ENCODE peak calls at places on chromosomes 16 and 17, in six cellular contexts. W is neural progenitor cell, A is H1, Y is H9, X is fibroblast of lung, R is hepatocyte. H is an unnamed sample. For H3K79me2, the result is how much of the 10 kb centered on the place peaks cover.

GRCh38 chr16:27746076-27746855 is 196.3 kb downstream of the KATNIP start:
- DNase-seq in W (no peak), A (no peak), X (no peak), Y (no peak), R (no peak), H (no peak)

GRCh38 chr16:64864232-64864803 is 257.5 kb downstream of the CDH11 start:
- DNase-seq in R (peak), W (no peak), X (peak), A (no peak), Y (no peak), H (no peak)

GRCh38 chr16:12021578-12022265 is 45.2 kb downstream of the SNX29 start:
- DNase-seq in Y (no peak), W (no peak), X (no peak), R (no peak), A (no peak), H (no peak)

GRCh38 chr16:56258508-56259424 is 67.5 kb downstream of the GNAO1 start:
- DNase-seq in X (no peak), W (no peak), Y (no peak), R (no peak), A (no peak), H (no peak)

GRCh38 chr16:88815901-88816589 is 4.3 kb upstream of the APRT start:
- DNase-seq in R (peak), W (peak), A (no peak), Y (peak), X (no peak), H (no peak)

GRCh38 chr16:10738231-10739077 is 5.2 kb upstream of the NUBP1 start:
- DNase-seq in Y (peak), A (no peak), X (peak), R (peak), W (no peak), H (peak)

GRCh38 chr16:72876221-72876620 is 171.7 kb downstream of the ZFHX3 start:
- DNase-seq in W (no peak), A (no peak), Y (no peak), X (peak), R (no peak), H (peak)

GRCh38 chr17:76709077-76709950 is 1.5 kb downstream of the MXRA7 start:
- DNase-seq in W (peak), A (no peak), R (peak), X (peak), Y (peak), H (no peak)

GRCh38 chr17:82028246-82028645 is 3.2 kb upstream of the RAC3 start:
- DNase-seq in W (no peak), X (no peak), Y (no peak), R (no peak), A (no peak), H (no peak)

GRCh38 chr17:1724351-1724868 is at the start of gene WDR81:
- DNase-seq in Y (peak), A (no peak), R (peak), X (peak), W (peak), H (peak)

GRCh38 chr17:63476857-63477470 is at the start of gene ACE:
- DNase-seq in R (peak), W (peak), A (no peak), X (peak), Y (peak), H (no peak)

GRCh38 chr17:4433515-4434031 is at the start of gene SPNS3:
- DNase-seq in W (no peak), R (no peak), Y (no peak), A (no peak), X (no peak), H (no peak)

GRCh38 chr17:81048827-81049371 is 13.9 kb downstream of the BAIAP2 start:
- DNase-seq in R (no peak), X (no peak), Y (no peak), A (no peak), W (no peak), H (no peak)

GRCh38 chr17:45973099-45973838 is 25.8 kb upstream of the STH start:
- DNase-seq in W (no peak), X (no peak), A (no peak), R (no peak), Y (no peak), H (no peak)

GRCh38 chr16:7946142-7946541 is 613.5 kb downstream of the RBFOX1 start:
- DNase-seq in W (no peak), A (no peak), X (no peak), Y (peak), R (no peak), H (no peak)

GRCh38 chr17:76585649-76586593 is at the start of gene ST6GALNAC2:
- DNase-seq in A (no peak), X (peak), R (peak), Y (no peak), W (peak), H (peak)

GRCh38 chr16:49858200-49859129 is 2.6 kb upstream of the ZNF423 start:
- DNase-seq in X (peak), W (peak), A (no peak), R (peak), Y (peak), H (no peak)

GRCh38 chr17:42563950-42564349 is 2.0 kb downstream of the COASY start:
- DNase-seq in W (no peak), Y (no peak), R (no peak), X (no peak), A (no peak), H (no peak)
- H3K79me2 ChIP-seq in W (under half), Y (under half), R (under half), X (under half), A (under half), H (half or more)

DNA sequence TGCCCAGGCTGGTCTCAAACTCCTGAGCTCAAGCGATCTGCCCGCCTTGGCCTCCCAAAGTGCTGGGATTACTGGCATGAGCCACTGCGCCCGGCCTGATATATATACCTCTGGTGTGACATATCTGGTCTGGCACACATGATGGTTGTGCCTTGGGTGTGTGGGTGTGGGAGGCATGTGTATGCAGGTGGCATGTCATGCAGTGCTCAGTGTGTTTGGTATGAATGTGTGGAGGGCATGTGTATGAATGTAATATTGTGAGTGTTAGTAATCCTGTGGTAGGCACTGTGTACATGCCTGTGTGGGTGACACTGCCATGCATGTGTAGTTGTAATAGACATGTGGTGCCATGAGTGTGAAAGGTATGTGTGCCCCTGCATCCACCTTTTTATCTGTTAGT is 179.3 kb upstream of the GOT2 start:
- DNase-seq in X (no peak), R (no peak), Y (no peak), A (no peak), W (no peak), H (no peak)
- H3K79me2 ChIP-seq in X (under half), R (under half), Y (under half), A (under half), W (under half), H (under half)

GRCh38 chr17:79691931-79692330 is 38.8 kb upstream of the ENPP7 start:
- DNase-seq in W (no peak), Y (no peak), A (no peak), R (no peak), X (peak), H (no peak)
- H3K79me2 ChIP-seq in W (under half), Y (under half), A (under half), R (under half), X (under half), H (under half)

GRCh38 chr17:58072862-58073261 is 10.4 kb upstream of the DYNLL2 start:
- DNase-seq in R (no peak), Y (no peak), A (no peak), W (no peak), X (no peak), H (no peak)
- H3K79me2 ChIP-seq in R (under half), Y (under half), A (under half), W (under half), X (under half), H (under half)

DNA sequence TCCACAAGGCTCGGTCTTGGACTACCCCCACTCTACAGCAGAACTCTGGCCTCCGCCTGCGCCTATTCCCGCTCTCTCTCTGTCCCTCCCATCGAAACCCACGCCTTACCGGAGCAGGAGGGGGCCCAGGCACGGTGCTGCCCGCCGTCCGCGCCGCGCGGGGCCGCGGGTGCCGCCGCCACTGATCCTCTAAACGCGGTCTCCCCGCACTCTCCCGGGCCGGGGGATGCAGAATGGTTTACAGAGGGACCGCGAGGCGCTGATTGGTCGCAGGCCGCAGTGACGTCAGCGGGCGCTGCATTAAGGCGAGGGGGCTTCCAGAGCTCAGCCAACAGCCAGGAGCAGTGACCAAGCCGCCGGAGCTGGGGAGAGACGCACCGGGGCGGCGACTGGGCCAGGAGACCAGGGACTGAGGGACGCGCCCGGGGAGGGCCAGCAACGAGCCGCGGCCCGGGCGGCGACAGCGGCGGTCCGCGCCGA is 780 bp upstream of the LHX1 start:
- DNase-seq in R (no peak), Y (peak), X (no peak), A (no peak), W (peak), H (peak)
- H3K79me2 ChIP-seq in R (under half), Y (under half), X (under half), A (under half), W (under half), H (half or more)

GRCh38 chr17:37642706-37643105 is 540 bp downstream of the DDX52 start:
- DNase-seq in W (no peak), Y (no peak), A (no peak), X (peak), R (peak), H (peak)
- H3K79me2 ChIP-seq in W (half or more), Y (under half), A (under half), X (under half), R (half or more), H (under half)

DNA sequence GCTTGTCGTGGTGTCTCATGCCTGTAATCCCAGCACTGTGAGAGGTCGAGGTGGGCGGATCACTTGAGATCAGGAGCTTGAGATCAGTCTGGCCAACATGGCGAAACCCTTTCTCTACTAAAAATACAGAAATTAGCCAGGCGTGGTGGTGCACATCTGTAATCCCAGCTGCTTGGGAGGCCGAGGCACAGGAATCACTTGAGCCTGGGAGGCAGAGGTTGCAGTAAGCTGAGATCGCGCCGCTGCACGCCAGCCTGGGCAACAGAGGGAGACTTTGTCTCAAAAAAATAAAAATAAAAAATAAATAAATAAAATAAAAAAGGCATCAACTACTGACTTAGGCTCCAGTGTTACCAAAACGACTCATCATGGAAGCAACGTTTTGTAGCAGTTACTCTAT is 115.5 kb downstream of the PLCG2 start:
- DNase-seq in A (no peak), R (no peak), Y (no peak), X (no peak), W (no peak), H (no peak)
- H3K79me2 ChIP-seq in A (under half), R (under half), Y (under half), X (under half), W (under half), H (under half)

DNA sequence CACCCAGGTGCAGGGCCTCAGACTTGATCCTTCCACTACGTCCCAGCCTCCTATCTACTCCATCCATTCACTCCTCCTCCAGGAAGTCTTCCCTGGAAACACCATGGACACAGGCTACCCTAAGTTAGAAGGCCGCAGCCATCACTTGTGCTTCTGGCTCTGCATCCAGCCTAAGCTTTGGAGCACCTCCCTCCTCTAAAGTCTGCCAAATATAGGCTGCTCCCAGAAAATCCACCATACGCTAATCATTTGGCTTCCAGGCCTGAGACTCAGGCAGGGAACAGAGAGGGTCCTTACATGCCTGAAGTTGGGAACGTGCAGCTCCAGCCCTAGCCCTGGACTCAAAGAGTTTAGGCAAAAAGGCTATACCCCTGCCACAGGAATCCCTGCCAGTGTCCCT is 6.7 kb downstream of the PCGF2 start:
- DNase-seq in Y (no peak), X (no peak), R (no peak), A (no peak), W (no peak), H (no peak)
- H3K79me2 ChIP-seq in Y (half or more), X (half or more), R (half or more), A (under half), W (half or more), H (half or more)

DNA sequence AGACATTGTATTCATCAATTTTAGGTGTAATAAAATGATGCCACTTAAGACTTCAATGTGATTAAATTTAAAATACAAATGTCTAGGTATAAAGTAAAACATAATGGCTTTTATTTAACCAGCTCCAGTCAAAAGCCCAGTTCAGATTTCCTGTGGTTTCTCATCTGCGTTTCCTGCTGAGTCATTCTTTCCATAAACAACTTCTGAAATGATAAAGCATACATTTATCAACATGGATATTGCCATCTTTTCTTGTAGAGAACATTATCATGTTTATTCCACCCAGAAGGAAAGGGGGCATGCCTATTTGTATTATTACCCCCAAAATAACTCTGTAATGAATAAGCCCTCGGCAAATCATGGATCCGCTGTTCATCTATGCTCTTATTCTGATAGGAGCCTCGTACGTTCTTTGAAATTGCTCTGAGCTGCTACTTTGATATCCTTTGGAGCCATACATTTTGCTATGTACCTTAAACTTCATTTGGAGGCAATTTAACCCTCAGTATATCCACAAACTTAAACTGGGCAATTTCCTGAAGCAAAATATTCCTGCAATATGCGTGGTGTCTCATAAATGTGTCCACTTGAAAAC is 28.3 kb downstream of the HSBP1 start:
- DNase-seq in R (no peak), Y (no peak), W (no peak), X (peak), A (no peak), H (peak)
- H3K79me2 ChIP-seq in R (under half), Y (under half), W (under half), X (under half), A (under half), H (under half)

H was measured in PC-9.